ENCODE peak calls at places on chromosome 4, in six cellular contexts. H, N, E, A, T and Z are unnamed samples.

GRCh38 chr4:179585761-179586160 is 2143.5 kb upstream of the AGA start:
- DNase-seq in A (no peak), T (no peak), N (no peak), H (no peak), E (no peak), Z (no peak)

GRCh38 chr4:15182600-15183222 is 180.4 kb downstream of the CPEB2 start:
- DNase-seq in A (peak), H (no peak), N (no peak), E (no peak), T (no peak), Z (no peak)

GRCh38 chr4:94819371-94819770 is 61.6 kb downstream of the BMPR1B start:
- DNase-seq in N (no peak), A (peak), E (no peak), T (peak), H (no peak), Z (no peak)

GRCh38 chr4:111813565-111814140 is 331.6 kb upstream of the FAM241A start:
- DNase-seq in E (no peak), T (no peak), N (no peak), H (no peak), A (peak), Z (no peak)

GRCh38 chr4:107757293-107757692 is 37.3 kb upstream of the PAPSS1 start:
- DNase-seq in A (no peak), E (no peak), H (no peak), T (no peak), N (no peak), Z (no peak)

GRCh38 chr4:25484243-25484721 is 107.2 kb downstream of the ANAPC4 start:
- DNase-seq in E (no peak), N (no peak), H (no peak), T (no peak), A (no peak), Z (no peak)

GRCh38 chr4:85823295-85823694 is 348.3 kb downstream of the ARHGAP24 start:
- DNase-seq in A (no peak), N (peak), H (peak), T (no peak), E (no peak), Z (no peak)

GRCh38 chr4:151434183-151434860 is 25.3 kb downstream of the FHIP1A start:
- DNase-seq in E (no peak), T (peak), N (no peak), A (no peak), H (peak), Z (no peak)

GRCh38 chr4:1832690-1833089 is 23.3 kb downstream of the LETM1 start:
- DNase-seq in T (no peak), N (no peak), E (no peak), H (no peak), A (no peak), Z (no peak)

GRCh38 chr4:180058731-180059215 is 2184.4 kb upstream of the TENM3 start:
- DNase-seq in H (peak), E (peak), T (no peak), N (peak), A (peak), Z (peak)

GRCh38 chr4:168979338-168979737 is 30.7 kb downstream of the CBR4 start:
- DNase-seq in T (no peak), N (no peak), E (no peak), H (no peak), A (no peak), Z (no peak)

GRCh38 chr4:184514121-184514988 is 40.0 kb upstream of the IRF2 start:
- DNase-seq in E (no peak), N (no peak), H (peak), A (peak), T (peak), Z (no peak)

GRCh38 chr4:41331224-41331623 is 74.5 kb downstream of the UCHL1 start:
- DNase-seq in E (no peak), T (no peak), A (peak), H (no peak), N (no peak), Z (no peak)

GRCh38 chr4:162838671-162839070 is 328.0 kb downstream of the NAF1 start:
- DNase-seq in A (no peak), T (peak), E (no peak), N (no peak), H (no peak), Z (no peak)

GRCh38 chr4:150699599-150699998 is 117.6 kb downstream of the MAB21L2 start:
- DNase-seq in T (peak), A (no peak), E (no peak), H (peak), N (no peak), Z (no peak)

GRCh38 chr4:42646013-42646784 is 10.7 kb downstream of the ATP8A1 start:
- DNase-seq in H (no peak), A (no peak), E (no peak), T (no peak), N (no peak), Z (no peak)

GRCh38 chr4:112031712-112032328 is 113.4 kb upstream of the FAM241A start:
- DNase-seq in A (peak), N (no peak), H (peak), E (no peak), T (peak), Z (peak)

GRCh38 chr4:162163892-162164759 is at the start of gene FSTL5:
- DNase-seq in H (peak), N (peak), E (peak), A (peak), T (peak), Z (peak)

GRCh38 chr4:13328591-13328990 is 155.5 kb downstream of the RAB28 start:
- DNase-seq in T (no peak), H (peak), A (no peak), E (no peak), N (no peak), Z (no peak)

GRCh38 chr4:2419814-2420213 is 1.1 kb downstream of the CFAP99 start:
- DNase-seq in E (no peak), T (no peak), H (no peak), A (no peak), N (no peak), Z (no peak)

GRCh38 chr4:10619220-10619619 is 65.3 kb downstream of the CLNK start:
- DNase-seq in N (no peak), H (peak), T (peak), A (no peak), E (no peak), Z (no peak)

GRCh38 chr4:93731448-93731847 is 97.1 kb upstream of the ATOH1 start:
- DNase-seq in H (peak), T (peak), A (peak), N (no peak), E (no peak), Z (no peak)

GRCh38 chr4:182789588-182789987 is 127.6 kb downstream of the DCTD start:
- DNase-seq in A (no peak), E (no peak), T (no peak), N (no peak), H (no peak), Z (no peak)

GRCh38 chr4:20273793-20274192 is 22.1 kb downstream of the SLIT2 start:
- DNase-seq in A (no peak), N (no peak), E (no peak), T (peak), H (no peak), Z (no peak)

GRCh38 chr4:94798808-94799207 is 41.1 kb downstream of the BMPR1B start:
- DNase-seq in E (no peak), T (no peak), N (no peak), A (no peak), H (peak), Z (no peak)

GRCh38 chr4:178752954-178753525 is 1310.8 kb upstream of the AGA start:
- DNase-seq in E (no peak), N (no peak), H (no peak), T (no peak), A (no peak), Z (peak)

DNA sequence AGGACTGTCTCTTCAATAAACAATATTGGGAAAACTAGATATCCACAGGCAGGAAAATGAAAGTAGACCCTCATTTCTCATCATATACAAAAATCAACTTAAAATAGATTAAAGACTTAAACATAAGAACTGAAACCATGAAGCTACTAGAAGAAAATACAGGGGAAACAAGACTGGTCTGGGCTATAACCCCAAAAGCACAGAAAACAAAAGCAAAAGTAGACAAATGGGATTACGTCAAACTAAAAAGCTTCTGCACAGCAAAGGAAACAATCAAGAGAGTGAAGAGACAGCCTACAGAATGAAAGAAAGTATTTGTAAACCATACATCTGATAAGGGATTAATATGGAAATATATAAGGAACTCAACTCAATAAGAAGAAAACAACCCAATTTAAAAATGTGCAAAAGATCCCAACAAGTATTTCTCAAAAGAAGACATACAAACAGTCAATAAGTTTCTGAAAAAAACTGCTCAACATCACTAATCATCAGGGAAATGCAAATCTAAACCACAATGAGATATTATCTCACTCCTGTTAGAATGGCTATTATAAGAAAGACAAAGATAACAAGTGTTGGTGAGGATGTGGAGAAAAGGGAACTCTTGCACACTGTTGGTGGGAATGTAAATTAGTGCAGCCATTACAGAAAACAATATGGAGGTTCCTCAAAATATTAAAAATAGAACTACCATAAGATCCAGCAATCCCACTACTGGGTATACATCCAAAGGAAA is 325.3 kb upstream of the RASGEF1B start:
- DNase-seq in H (no peak), E (no peak), N (no peak), T (no peak), A (no peak), Z (no peak)
- H3K4me2 ChIP-seq in H (no peak), E (no peak), N (no peak), T (no peak), A (no peak), Z (no peak)

GRCh38 chr4:160831165-160831922 is 1332.5 kb downstream of the FSTL5 start:
- DNase-seq in A (no peak), N (no peak), E (no peak), T (peak), H (no peak), Z (no peak)

GRCh38 chr4:160835789-160836188 is 1328.0 kb downstream of the FSTL5 start:
- DNase-seq in A (peak), H (no peak), E (no peak), T (no peak), N (peak), Z (no peak)

GRCh38 chr4:160836431-160836830 is 1327.4 kb downstream of the FSTL5 start:
- DNase-seq in H (no peak), E (no peak), N (no peak), T (no peak), A (peak), Z (no peak)
- H2AFZ ChIP-seq in H (no peak), E (peak), N (no peak), T (no peak), A (no peak), Z (no peak)

GRCh38 chr4:78584863-78585576 is 33.5 kb downstream of the ANXA3 start:
- DNase-seq in N (no peak), A (peak), H (peak), T (no peak), E (no peak), Z (no peak)
- H2BK5ac ChIP-seq in N (no peak), A (no peak), H (peak), T (no peak), E (no peak), Z (no peak)

DNA sequence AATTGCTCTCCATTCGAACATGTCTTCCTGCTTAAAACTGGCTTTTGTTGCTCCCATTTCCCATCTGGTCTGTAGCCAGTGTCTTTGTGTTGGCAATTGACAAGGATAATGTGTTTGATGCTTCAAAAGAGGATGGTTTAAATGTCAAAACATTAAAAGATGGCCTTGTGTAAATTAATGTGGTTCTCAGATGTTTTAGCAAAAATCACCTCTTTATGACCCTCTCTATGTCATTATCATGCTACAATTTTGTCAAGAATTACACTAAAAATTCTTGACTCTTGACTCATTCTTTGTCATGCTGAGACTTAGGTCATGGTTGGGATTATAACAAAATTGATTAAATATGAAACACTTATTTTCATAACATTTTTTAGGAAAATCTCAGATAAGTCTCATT is 47.4 kb downstream of the TMEM131L start:
- DNase-seq in H (peak), A (no peak), E (no peak), N (no peak), T (peak), Z (no peak)
- H3K4me2 ChIP-seq in H (peak), A (no peak), E (no peak), N (no peak), T (no peak), Z (no peak)

DNA sequence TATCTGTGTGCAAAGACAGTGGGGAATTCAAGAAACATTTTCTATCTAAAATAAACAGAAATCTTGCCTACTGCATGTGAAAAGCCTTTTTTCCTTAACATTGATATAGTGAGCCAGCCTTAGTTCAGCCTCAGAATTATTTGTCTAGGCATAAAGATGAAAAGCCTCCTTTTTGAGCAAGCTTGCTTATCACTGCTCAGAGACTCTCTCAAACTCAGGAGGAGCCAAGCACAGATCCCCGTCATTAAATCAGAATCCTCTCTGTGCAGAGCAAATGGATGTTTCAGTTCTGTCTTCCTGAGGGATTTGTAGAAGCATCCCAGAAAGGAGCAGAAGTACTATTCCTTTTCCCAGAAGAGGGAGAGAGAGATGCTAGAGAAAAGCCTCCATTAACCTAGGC is 186.8 kb upstream of the LNX1 start:
- DNase-seq in N (no peak), E (no peak), A (peak), H (no peak), T (no peak), Z (no peak)
- H2AFZ ChIP-seq in N (no peak), E (no peak), A (no peak), H (no peak), T (no peak), Z (no peak)

DNA sequence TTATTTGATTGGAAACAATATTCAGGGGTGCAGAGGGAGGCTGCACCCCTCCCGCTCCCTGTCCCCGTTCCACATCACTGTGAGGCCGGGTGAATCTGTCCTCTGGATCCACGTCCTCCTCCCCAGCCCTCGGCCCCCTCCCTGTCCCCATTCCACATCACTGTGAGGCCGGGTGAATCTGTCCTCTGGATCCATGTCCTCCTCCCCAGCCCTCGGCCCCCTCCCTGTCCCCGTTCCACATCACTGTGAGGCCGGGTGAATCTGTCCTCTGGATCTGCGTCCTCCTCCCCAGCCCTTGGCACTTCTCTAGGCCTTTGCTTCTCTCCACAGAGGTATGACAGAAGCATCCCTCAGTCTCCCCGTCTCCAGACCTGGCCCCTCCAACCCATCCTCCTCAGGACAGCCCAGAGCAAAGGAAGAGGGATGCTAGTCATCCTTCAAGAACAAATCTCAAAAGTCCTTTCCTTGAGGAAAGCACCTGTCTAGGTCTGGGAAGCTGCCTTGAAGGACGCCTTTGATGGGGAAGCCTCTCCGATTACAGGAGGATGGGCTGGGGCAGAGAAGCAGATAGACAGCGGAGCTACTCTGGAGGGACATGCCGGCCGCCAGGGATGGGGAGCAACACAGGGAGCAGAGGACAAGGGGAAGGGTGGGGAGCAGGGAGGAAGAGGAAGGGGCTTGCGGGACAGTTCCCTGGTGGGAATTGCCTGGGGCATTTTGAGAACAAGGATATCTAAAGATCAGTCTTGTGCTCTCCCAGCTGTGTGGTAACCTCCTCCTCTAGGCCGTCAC is 10.8 kb upstream of the AFAP1 start:
- DNase-seq in T (no peak), H (no peak), E (no peak), A (no peak), N (no peak), Z (no peak)
- H2BK5ac ChIP-seq in T (no peak), H (no peak), E (no peak), A (no peak), N (no peak), Z (no peak)

GRCh38 chr4:106423791-106424190 is 55.2 kb upstream of the GIMD1 start:
- DNase-seq in A (no peak), N (no peak), H (no peak), T (no peak), E (no peak), Z (no peak)

GRCh38 chr4:106422766-106423165 is 54.2 kb upstream of the GIMD1 start:
- DNase-seq in E (no peak), A (no peak), H (no peak), T (no peak), N (no peak), Z (no peak)

GRCh38 chr4:106418444-106418843 is 49.9 kb upstream of the GIMD1 start:
- DNase-seq in A (no peak), E (no peak), H (no peak), T (peak), N (no peak), Z (no peak)

GRCh38 chr4:106421441-106422296 is 53.1 kb upstream of the GIMD1 start:
- DNase-seq in H (peak), A (no peak), T (peak), E (no peak), N (no peak), Z (no peak)
- H3K4me2 ChIP-seq in H (no peak), A (no peak), T (no peak), E (no peak), N (no peak), Z (no peak)

GRCh38 chr4:113760852-113761681 is 471 bp downstream of the CAMK2D start:
- DNase-seq in H (peak), E (peak), T (peak), N (peak), A (peak), Z (peak)
- H2AFZ ChIP-seq in H (peak), E (peak), T (peak), N (no peak), A (peak), Z (peak)

DNA sequence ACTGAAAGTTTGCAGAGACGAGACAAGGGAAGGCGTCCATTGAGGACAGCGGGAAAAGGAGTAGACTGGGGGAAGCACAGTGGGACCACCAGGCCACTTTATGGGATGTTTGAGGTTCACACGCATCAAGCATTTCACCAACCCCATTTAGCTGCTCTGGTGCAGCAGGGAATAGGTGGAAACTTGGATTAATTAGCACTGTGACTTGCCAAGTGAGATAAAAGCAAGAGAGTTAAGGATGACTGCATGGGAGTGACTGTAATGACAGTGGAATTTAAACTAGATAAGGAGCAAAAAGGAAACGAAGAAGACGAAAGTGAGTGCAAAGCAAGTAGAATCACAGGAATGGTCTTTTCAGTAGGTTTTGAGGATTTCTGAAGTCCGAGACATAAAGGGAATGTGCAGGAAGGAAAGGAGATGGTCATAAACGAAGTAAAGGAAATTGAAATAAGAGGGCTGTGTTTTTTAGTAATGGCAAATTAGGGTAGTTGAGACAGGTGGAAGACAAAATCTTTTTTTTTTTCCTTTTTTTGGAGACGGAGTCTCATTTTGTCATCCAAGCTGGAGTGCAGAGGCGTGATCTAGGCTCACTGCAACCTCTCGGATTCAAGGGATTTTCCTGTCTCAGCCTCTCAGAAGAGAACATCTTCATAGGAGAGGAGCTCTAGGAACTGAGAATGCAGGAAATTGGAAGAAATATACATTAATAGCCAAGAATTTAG is 119.0 kb upstream of the MAP9 start:
- DNase-seq in T (no peak), A (no peak), E (no peak), N (no peak), H (no peak), Z (no peak)
- H2BK5ac ChIP-seq in T (no peak), A (no peak), E (no peak), N (no peak), H (no peak), Z (no peak)

GRCh38 chr4:83855044-83855443 is 319.1 kb downstream of the GPAT3 start:
- DNase-seq in T (peak), A (peak), N (no peak), H (peak), E (no peak), Z (no peak)

GRCh38 chr4:83852085-83852451 is 316.2 kb downstream of the GPAT3 start:
- DNase-seq in T (no peak), A (peak), E (no peak), N (no peak), H (peak), Z (no peak)

GRCh38 chr4:83851261-83852084 is 315.6 kb downstream of the GPAT3 start:
- DNase-seq in A (peak), N (peak), E (peak), H (peak), T (peak), Z (no peak)

GRCh38 chr4:83846193-83846830 is 310.4 kb downstream of the GPAT3 start:
- DNase-seq in A (no peak), T (no peak), H (no peak), E (no peak), N (no peak), Z (no peak)

GRCh38 chr4:83850435-83850834 is 314.5 kb downstream of the GPAT3 start:
- DNase-seq in E (no peak), A (no peak), N (peak), T (peak), H (peak), Z (no peak)
- H3K4me2 ChIP-seq in E (no peak), A (no peak), N (no peak), T (no peak), H (no peak), Z (no peak)